ENCODE peak calls at places on chromosomes 6 and 20, in four cellular contexts. B, U, V and K are unnamed samples.

GRCh38 chr20:24132246-24132645 is 143.7 kb upstream of the GGTLC1 start:
- DNase-seq in U (no peak), V (no peak), B (no peak), K (no peak)

GRCh38 chr20:10672579-10673127 is 1.1 kb downstream of the JAG1 start:
- DNase-seq in V (peak), B (peak), U (no peak), K (no peak)

GRCh38 chr20:44033344-44033743 is 118.7 kb downstream of the TOX2 start:
- DNase-seq in B (no peak), U (no peak), V (no peak), K (no peak)

GRCh38 chr6:100257661-100258395 is 206.9 kb downstream of the SIM1 start:
- DNase-seq in V (peak), B (peak), U (peak), K (peak)

GRCh38 chr6:148445116-148445515 is 102.5 kb downstream of the SASH1 start:
- DNase-seq in U (no peak), B (no peak), V (no peak), K (no peak)

GRCh38 chr6:111354751-111355150 is 128.3 kb downstream of the REV3L start:
- DNase-seq in B (no peak), U (no peak), V (no peak), K (no peak)

GRCh38 chr20:17626217-17627007 is 55.6 kb downstream of the RRBP1 start:
- DNase-seq in V (no peak), B (no peak), U (no peak), K (no peak)

GRCh38 chr20:49187330-49188100 is 619 bp downstream of the STAU1 start:
- DNase-seq in V (no peak), B (peak), U (no peak), K (no peak)

GRCh38 chr20:23446505-23446904 is 6.2 kb downstream of the CST11 start:
- DNase-seq in B (peak), V (peak), U (peak), K (peak)

GRCh38 chr6:23654745-23655144 is 471.3 kb upstream of the NRSN1 start:
- DNase-seq in V (peak), U (no peak), B (no peak), K (no peak)

GRCh38 chr20:8389381-8390368 is 257.6 kb downstream of the PLCB1 start:
- DNase-seq in B (peak), V (peak), U (no peak), K (peak)

GRCh38 chr20:48613926-48614325 is 213.9 kb downstream of the PREX1 start:
- DNase-seq in B (no peak), V (no peak), U (no peak), K (no peak)

DNA sequence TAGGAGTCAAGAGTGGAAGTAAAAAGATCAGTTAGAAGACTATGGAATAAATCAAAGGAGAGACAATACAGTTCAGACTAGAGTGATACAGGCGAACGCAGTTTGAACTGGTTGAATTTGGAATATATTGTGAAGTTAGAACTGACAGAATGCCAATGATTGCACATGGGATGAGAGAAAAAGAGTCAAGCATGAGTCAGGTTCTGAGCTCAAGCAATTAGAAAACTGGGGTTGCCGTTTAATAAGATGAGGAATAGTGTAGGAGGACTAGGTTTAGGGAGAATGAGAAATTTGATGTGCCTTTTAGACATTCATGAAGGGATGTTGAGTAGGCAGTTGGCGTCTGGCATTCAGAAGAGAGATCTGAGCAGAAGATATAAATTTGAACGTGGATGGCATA is 8.0 kb downstream of the RNF217 start:
- DNase-seq in U (no peak), V (no peak), B (no peak), K (no peak)
- TF ChIP-seq TARDBP in U (no peak), V (no peak), B (no peak), K (no peak)

DNA sequence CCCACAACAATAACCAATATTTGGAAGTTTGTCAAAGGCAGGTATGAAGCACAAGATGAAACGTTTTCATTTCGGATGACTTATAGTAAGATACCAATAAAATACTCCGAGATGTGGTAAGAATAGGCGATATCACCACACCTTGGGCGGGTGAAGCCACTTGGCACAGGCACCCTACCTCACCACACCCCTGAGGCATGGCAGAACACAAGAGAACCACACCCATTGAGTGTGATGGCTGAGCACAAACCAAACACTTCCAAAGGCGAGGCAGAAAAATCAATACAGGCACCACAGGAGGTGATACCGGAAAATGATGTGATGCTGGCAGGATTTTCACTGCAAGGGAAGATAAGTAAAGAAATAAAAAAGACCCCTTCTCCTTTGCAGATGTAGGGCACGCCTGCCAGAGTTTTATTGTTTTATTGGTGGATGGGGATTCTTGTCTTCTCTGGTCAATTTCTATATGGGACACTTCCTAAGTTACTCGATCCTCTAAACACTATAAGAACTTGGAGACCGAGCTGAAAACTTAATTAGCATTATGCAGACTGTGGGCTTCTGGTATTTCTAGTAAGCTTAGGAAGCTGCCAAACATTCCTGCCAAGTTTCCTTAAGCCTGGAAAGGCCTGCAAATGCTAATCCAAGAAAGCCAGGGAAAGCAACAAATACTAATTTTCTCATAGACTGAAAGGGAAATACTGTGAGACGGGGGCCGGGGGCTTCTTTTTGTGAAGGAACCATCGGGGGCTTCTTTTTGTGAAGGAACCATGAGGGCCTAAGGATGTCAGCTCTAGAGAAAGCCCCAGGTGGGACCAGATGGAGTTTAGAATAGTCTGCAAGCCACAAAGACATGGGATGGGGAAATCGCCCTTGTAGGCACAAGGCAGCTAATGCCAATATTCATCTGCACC is 332.7 kb upstream of the PRDM1 start:
- DNase-seq in V (no peak), U (no peak), B (no peak), K (no peak)
- TF ChIP-seq TARDBP in V (no peak), U (no peak), B (no peak), K (no peak)

GRCh38 chr6:167742719-167743303 is 83.9 kb upstream of the AFDN start:
- DNase-seq in B (no peak), U (no peak), V (peak), K (no peak)
- TF ChIP-seq TARDBP in B (no peak), U (no peak), V (peak), K (no peak)

DNA sequence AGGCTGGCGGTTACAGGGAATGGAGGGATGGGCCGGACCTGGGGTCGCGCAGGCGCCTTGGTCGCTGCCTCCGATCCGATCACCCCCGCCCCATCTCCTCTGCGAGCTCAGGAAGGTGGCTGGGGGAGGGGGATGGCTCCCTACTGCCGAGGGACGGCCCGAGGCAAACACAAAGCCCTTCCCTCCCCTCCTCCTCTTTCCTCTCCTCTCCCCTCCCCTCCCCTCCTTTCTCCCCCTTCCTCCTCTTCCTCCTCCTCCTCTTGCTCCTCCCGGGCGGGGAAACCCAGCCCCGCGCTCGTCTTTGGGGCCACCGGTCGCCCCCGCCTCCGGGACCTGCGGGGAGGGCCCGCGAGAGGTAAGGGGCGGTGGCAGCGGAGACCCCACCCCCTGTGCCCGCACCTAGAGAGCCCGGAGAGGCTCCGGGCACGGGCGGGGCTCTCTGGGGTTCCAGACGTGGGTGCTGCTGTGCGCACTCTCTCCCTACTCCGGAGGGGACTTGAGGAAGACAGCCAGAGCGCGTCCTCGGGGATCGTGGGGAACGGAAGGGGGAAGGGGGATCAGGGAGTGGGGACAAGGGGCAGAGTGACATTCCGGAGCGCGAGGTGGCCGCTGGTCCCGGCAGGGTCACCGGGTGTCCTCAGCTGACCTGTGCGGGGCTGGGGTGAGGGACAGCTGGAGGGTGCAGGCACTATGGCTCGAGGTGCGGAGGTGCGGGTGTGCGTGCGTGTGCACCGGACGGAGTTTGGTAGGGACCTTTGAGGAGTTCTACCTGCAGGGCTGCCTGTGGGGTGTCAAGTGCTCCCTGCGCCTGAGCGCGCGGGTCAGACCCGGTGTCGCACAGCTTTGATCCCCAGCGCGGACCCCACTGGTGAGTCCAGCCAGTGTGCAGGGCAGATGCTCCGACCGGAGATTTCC is at the start of gene RIN2:
- DNase-seq in V (peak), U (no peak), B (no peak), K (peak)
- TF ChIP-seq TARDBP in V (no peak), U (no peak), B (no peak), K (no peak)

GRCh38 chr6:39256294-39256693 is 27.0 kb upstream of the KCNK5 start:
- DNase-seq in B (no peak), U (no peak), V (no peak), K (no peak)

GRCh38 chr6:39254999-39255535 is 25.8 kb upstream of the KCNK5 start:
- DNase-seq in B (no peak), U (no peak), V (no peak), K (no peak)

GRCh38 chr6:39251406-39251805 is 22.1 kb upstream of the KCNK5 start:
- DNase-seq in V (no peak), B (no peak), U (no peak), K (no peak)

GRCh38 chr6:39247667-39248194 is 18.5 kb upstream of the KCNK5 start:
- DNase-seq in U (no peak), B (no peak), V (no peak), K (no peak)

DNA sequence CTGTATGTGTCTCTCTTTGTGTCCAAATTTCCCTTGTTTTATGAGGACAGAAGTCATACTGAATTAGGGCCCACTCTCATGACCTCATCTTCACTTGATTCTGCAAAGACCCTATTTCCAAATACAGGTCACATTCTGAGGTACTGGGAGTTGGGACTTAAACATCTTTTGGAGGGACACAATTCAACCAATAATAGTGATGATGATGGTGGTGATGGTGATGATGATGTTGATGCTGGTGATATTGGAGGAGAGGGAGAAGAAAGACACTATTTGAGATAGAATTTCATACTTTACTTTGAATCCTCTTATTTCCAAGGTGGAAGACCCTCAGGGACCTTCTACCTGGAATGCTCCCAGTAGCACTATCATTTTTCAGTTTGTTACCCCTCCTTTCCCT is 21.2 kb upstream of the KCNK5 start:
- DNase-seq in B (no peak), U (no peak), V (no peak), K (no peak)
- TF ChIP-seq TARDBP in B (no peak), U (no peak), V (no peak), K (no peak)

GRCh38 chr20:37902504-37903313 is at the start of gene VSTM2L:
- DNase-seq in B (peak), V (no peak), U (no peak), K (peak)
- TF ChIP-seq TARDBP in B (no peak), V (no peak), U (no peak), K (no peak)